ENCODE peak calls at places on chromosomes 7 and 10, in ten cellular contexts. One of them, this sample, is unnamed.
A peak's percentile ranks its signal among the peaks of the same experiment; 100 is the strongest.

GRCh38 chr7:112337892-112338291 is 112.4 kb upstream of the IFRD1 start:
- DNase-seq in left cardiac atrium: no peak
- DNase-seq in left lobe of liver: no peak
- DNase-seq in kidney epithelial cell: no peak
- DNase-seq in HEK293T: no peak
- DNase-seq in NCI-H345: no peak
- DNase-seq in RWPE1: no peak
- DNase-seq in mucosa of gallbladder: no peak
- DNase-seq in Ammon's horn: no peak
- DNase-seq in stimulated activated CD4-positive, alpha-beta T cell treated with anti-CD3 and anti-CD28 coated beads, Interleukin-12 subunit alpha, Interleukin-12 subunit beta, amount 100 ng/mL, for 24 hours: no peak
- DNase-seq in this sample: no peak

GRCh38 chr7:132575987-132576722 is at the start of gene PLXNA4:
- DNase-seq in HEK293T: peak; percentile 27
- DNase-seq in RWPE1: no peak
- DNase-seq in left lobe of liver: no peak
- DNase-seq in left cardiac atrium: peak; percentile 29
- DNase-seq in kidney epithelial cell: no peak
- DNase-seq in stimulated activated CD4-positive, alpha-beta T cell treated with anti-CD3 and anti-CD28 coated beads, Interleukin-12 subunit alpha, Interleukin-12 subunit beta, amount 100 ng/mL, for 24 hours: no peak
- DNase-seq in NCI-H345: peak; percentile 43
- DNase-seq in mucosa of gallbladder: no peak
- DNase-seq in Ammon's horn: peak; percentile 39
- DNase-seq in this sample: no peak

GRCh38 chr7:106855540-106856132 is 9.4 kb upstream of the PIK3CG start:
- DNase-seq in left cardiac atrium: no peak
- DNase-seq in mucosa of gallbladder: no peak
- DNase-seq in RWPE1: no peak
- DNase-seq in stimulated activated CD4-positive, alpha-beta T cell treated with anti-CD3 and anti-CD28 coated beads, Interleukin-12 subunit alpha, Interleukin-12 subunit beta, amount 100 ng/mL, for 24 hours: no peak
- DNase-seq in kidney epithelial cell: no peak
- DNase-seq in left lobe of liver: no peak
- DNase-seq in HEK293T: no peak
- DNase-seq in Ammon's horn: no peak
- DNase-seq in NCI-H345: no peak
- DNase-seq in this sample: no peak

GRCh38 chr10:50526185-50526584 is 97.6 kb downstream of the SGMS1 start:
- DNase-seq in kidney epithelial cell: no peak
- DNase-seq in stimulated activated CD4-positive, alpha-beta T cell treated with anti-CD3 and anti-CD28 coated beads, Interleukin-12 subunit alpha, Interleukin-12 subunit beta, amount 100 ng/mL, for 24 hours: no peak
- DNase-seq in RWPE1: no peak
- DNase-seq in HEK293T: no peak
- DNase-seq in left cardiac atrium: no peak
- DNase-seq in NCI-H345: no peak
- DNase-seq in left lobe of liver: no peak
- DNase-seq in mucosa of gallbladder: no peak
- DNase-seq in Ammon's horn: no peak
- DNase-seq in this sample: no peak

GRCh38 chr7:8491106-8491505 is 57.7 kb downstream of the NXPH1 start:
- DNase-seq in NCI-H345: no peak
- DNase-seq in RWPE1: no peak
- DNase-seq in kidney epithelial cell: no peak
- DNase-seq in mucosa of gallbladder: no peak
- DNase-seq in HEK293T: no peak
- DNase-seq in left lobe of liver: no peak
- DNase-seq in stimulated activated CD4-positive, alpha-beta T cell treated with anti-CD3 and anti-CD28 coated beads, Interleukin-12 subunit alpha, Interleukin-12 subunit beta, amount 100 ng/mL, for 24 hours: no peak
- DNase-seq in left cardiac atrium: no peak
- DNase-seq in Ammon's horn: no peak
- DNase-seq in this sample: no peak

GRCh38 chr7:87766827-87767226 is 109.3 kb downstream of the SLC25A40 start:
- DNase-seq in stimulated activated CD4-positive, alpha-beta T cell treated with anti-CD3 and anti-CD28 coated beads, Interleukin-12 subunit alpha, Interleukin-12 subunit beta, amount 100 ng/mL, for 24 hours: no peak
- DNase-seq in RWPE1: no peak
- DNase-seq in Ammon's horn: no peak
- DNase-seq in mucosa of gallbladder: no peak
- DNase-seq in NCI-H345: no peak
- DNase-seq in kidney epithelial cell: no peak
- DNase-seq in left lobe of liver: no peak
- DNase-seq in left cardiac atrium: no peak
- DNase-seq in HEK293T: no peak
- DNase-seq in this sample: no peak

GRCh38 chr10:79022565-79023488 is 45.9 kb upstream of the ZMIZ1 start:
- DNase-seq in stimulated activated CD4-positive, alpha-beta T cell treated with anti-CD3 and anti-CD28 coated beads, Interleukin-12 subunit alpha, Interleukin-12 subunit beta, amount 100 ng/mL, for 24 hours: no peak
- DNase-seq in HEK293T: peak; percentile 87
- DNase-seq in left lobe of liver: no peak
- DNase-seq in RWPE1: peak; percentile 58
- DNase-seq in left cardiac atrium: peak; percentile 74
- DNase-seq in kidney epithelial cell: no peak
- DNase-seq in mucosa of gallbladder: peak; percentile 80
- DNase-seq in Ammon's horn: peak; percentile 53
- DNase-seq in NCI-H345: no peak
- DNase-seq in this sample: peak; percentile 29

GRCh38 chr10:96334888-96335526 is 23.8 kb downstream of the OPALIN start:
- DNase-seq in kidney epithelial cell: no peak
- DNase-seq in left cardiac atrium: no peak
- DNase-seq in stimulated activated CD4-positive, alpha-beta T cell treated with anti-CD3 and anti-CD28 coated beads, Interleukin-12 subunit alpha, Interleukin-12 subunit beta, amount 100 ng/mL, for 24 hours: no peak
- DNase-seq in HEK293T: peak; percentile 76
- DNase-seq in Ammon's horn: peak; percentile 78
- DNase-seq in mucosa of gallbladder: peak; percentile 31
- DNase-seq in RWPE1: peak; percentile 79
- DNase-seq in NCI-H345: peak; percentile 5
- DNase-seq in left lobe of liver: no peak
- DNase-seq in this sample: peak; percentile 39

GRCh38 chr7:66429498-66430163 is 199.1 kb upstream of the KCTD7 start:
- DNase-seq in mucosa of gallbladder: no peak
- DNase-seq in NCI-H345: no peak
- DNase-seq in left cardiac atrium: no peak
- DNase-seq in Ammon's horn: no peak
- DNase-seq in stimulated activated CD4-positive, alpha-beta T cell treated with anti-CD3 and anti-CD28 coated beads, Interleukin-12 subunit alpha, Interleukin-12 subunit beta, amount 100 ng/mL, for 24 hours: no peak
- DNase-seq in RWPE1: no peak
- DNase-seq in left lobe of liver: no peak
- DNase-seq in kidney epithelial cell: no peak
- DNase-seq in HEK293T: no peak
- DNase-seq in this sample: no peak

GRCh38 chr10:132274581-132274980 is 33.2 kb downstream of the STK32C start:
- DNase-seq in Ammon's horn: no peak
- DNase-seq in stimulated activated CD4-positive, alpha-beta T cell treated with anti-CD3 and anti-CD28 coated beads, Interleukin-12 subunit alpha, Interleukin-12 subunit beta, amount 100 ng/mL, for 24 hours: no peak
- DNase-seq in HEK293T: no peak
- DNase-seq in NCI-H345: no peak
- DNase-seq in left lobe of liver: no peak
- DNase-seq in mucosa of gallbladder: no peak
- DNase-seq in left cardiac atrium: no peak
- DNase-seq in kidney epithelial cell: no peak
- DNase-seq in RWPE1: no peak
- DNase-seq in this sample: no peak

GRCh38 chr10:43255644-43256431 is 11.0 kb downstream of the RASGEF1A start:
- DNase-seq in left lobe of liver: peak; percentile 39
- DNase-seq in NCI-H345: no peak
- DNase-seq in HEK293T: peak; percentile 67
- DNase-seq in mucosa of gallbladder: no peak
- DNase-seq in RWPE1: no peak
- DNase-seq in Ammon's horn: peak; percentile 65
- DNase-seq in stimulated activated CD4-positive, alpha-beta T cell treated with anti-CD3 and anti-CD28 coated beads, Interleukin-12 subunit alpha, Interleukin-12 subunit beta, amount 100 ng/mL, for 24 hours: peak; percentile 18
- DNase-seq in kidney epithelial cell: no peak
- DNase-seq in left cardiac atrium: peak; percentile 8
- DNase-seq in this sample: peak; percentile 37

GRCh38 chr7:102215706-102216105 is 71.0 kb upstream of the SH2B2 start:
- DNase-seq in left lobe of liver: no peak
- DNase-seq in HEK293T: no peak
- DNase-seq in kidney epithelial cell: no peak
- DNase-seq in RWPE1: no peak
- DNase-seq in stimulated activated CD4-positive, alpha-beta T cell treated with anti-CD3 and anti-CD28 coated beads, Interleukin-12 subunit alpha, Interleukin-12 subunit beta, amount 100 ng/mL, for 24 hours: no peak
- DNase-seq in NCI-H345: no peak
- DNase-seq in left cardiac atrium: no peak
- DNase-seq in Ammon's horn: no peak
- DNase-seq in mucosa of gallbladder: no peak
- DNase-seq in this sample: no peak

GRCh38 chr7:2967238-2967637 is 76.4 kb downstream of the CARD11 start:
- DNase-seq in mucosa of gallbladder: no peak
- DNase-seq in kidney epithelial cell: no peak
- DNase-seq in Ammon's horn: no peak
- DNase-seq in left lobe of liver: peak; percentile 18
- DNase-seq in left cardiac atrium: no peak
- DNase-seq in RWPE1: no peak
- DNase-seq in NCI-H345: no peak
- DNase-seq in stimulated activated CD4-positive, alpha-beta T cell treated with anti-CD3 and anti-CD28 coated beads, Interleukin-12 subunit alpha, Interleukin-12 subunit beta, amount 100 ng/mL, for 24 hours: no peak
- DNase-seq in HEK293T: peak; percentile 3
- DNase-seq in this sample: no peak

This sample was measured in HAP-1.